ENCODE peak calls at places on chromosomes 7 and 10, in seven cellular contexts. X, P, L, R, M, F and G are unnamed samples.
A peak's percentile ranks its signal among the peaks of the same experiment; 100 is the strongest.

GRCh38 chr10:26621889-26622681 is 75.4 kb upstream of the PDSS1 start:
- DNase-seq in P (no peak), F (no peak), R (no peak), M (peak; percentile 80), X (no peak), L (peak; percentile 56), G (no peak)

GRCh38 chr10:90167174-90168064 is 466.0 kb downstream of the KIF20B start:
- DNase-seq in F (no peak), M (no peak), R (no peak), L (no peak), P (no peak), X (no peak), G (no peak)

GRCh38 chr10:14667748-14668147 is 106.9 kb downstream of the FAM107B start:
- DNase-seq in P (no peak), F (no peak), R (no peak), X (no peak), L (no peak), M (no peak), G (no peak)

GRCh38 chr10:50623299-50624153 is at the start of gene SGMS1:
- DNase-seq in M (peak; percentile 95), P (peak; percentile 68), X (peak; percentile 70), R (peak; percentile 73), F (peak; percentile 51), L (peak; percentile 97), G (peak; percentile 88)

GRCh38 chr10:129888784-129889616 is 75.1 kb downstream of the EBF3 start:
- DNase-seq in L (peak; percentile 89), P (peak; percentile 15), R (no peak), X (no peak), M (peak; percentile 95), F (peak; percentile 17), G (no peak)

GRCh38 chr10:112185959-112186358 is 2.4 kb upstream of the GPAM start:
- DNase-seq in L (no peak), R (no peak), F (no peak), X (no peak), M (no peak), P (no peak), G (no peak)

GRCh38 chr7:33650828-33651227 is 254.5 kb upstream of the BMPER start:
- DNase-seq in X (no peak), P (no peak), R (no peak), M (no peak), L (no peak), F (no peak), G (no peak)

GRCh38 chr7:20408467-20408826 is 77.7 kb downstream of the ITGB8 start:
- DNase-seq in F (no peak), P (no peak), R (no peak), X (no peak), M (no peak), L (no peak), G (no peak)

GRCh38 chr10:31242902-31243301 is 76.1 kb upstream of the ZEB1 start:
- DNase-seq in P (no peak), R (peak; percentile 80), M (no peak), L (peak; percentile 20), F (no peak), X (no peak), G (no peak)

GRCh38 chr7:1058311-1058710 is 14.0 kb downstream of the GPR146 start:
- DNase-seq in M (no peak), L (no peak), R (no peak), X (no peak), P (no peak), F (no peak), G (no peak)

GRCh38 chr10:97463363-97464132 is 17.6 kb downstream of the ZDHHC16 start:
- DNase-seq in F (no peak), L (peak; percentile 70), P (peak; percentile 17), R (peak; percentile 21), M (peak; percentile 82), X (no peak), G (no peak)

GRCh38 chr10:98956576-98957260 is 278.9 kb downstream of the HPSE2 start:
- DNase-seq in L (no peak), F (no peak), X (no peak), M (no peak), R (no peak), P (no peak), G (no peak)

GRCh38 chr7:148277042-148277660 is 313.4 kb upstream of the C7orf33 start:
- DNase-seq in R (no peak), L (no peak), M (no peak), P (no peak), F (no peak), X (no peak), G (no peak)

GRCh38 chr7:38318803-38319416 is 45.5 kb upstream of the TARP start:
- DNase-seq in P (no peak), F (no peak), L (peak; percentile 67), R (no peak), M (peak; percentile 79), X (no peak), G (no peak)

GRCh38 chr10:1360581-1361164 is 304.5 kb downstream of the WDR37 start:
- DNase-seq in R (no peak), L (no peak), M (peak; percentile 84), X (no peak), P (no peak), F (no peak), G (no peak)

GRCh38 chr10:26157734-26158133 is 58.8 kb upstream of the GAD2 start:
- DNase-seq in X (no peak), P (no peak), R (no peak), L (no peak), M (peak; percentile 15), F (no peak), G (no peak)

GRCh38 chr10:15715619-15716227 is 4.0 kb downstream of the ITGA8 start:
- DNase-seq in P (no peak), R (no peak), M (peak; percentile 40), L (peak; percentile 55), F (no peak), X (no peak), G (no peak)

GRCh38 chr10:34721201-34721840 is 93.8 kb downstream of the PARD3 start:
- DNase-seq in F (no peak), M (no peak), X (no peak), P (no peak), R (no peak), L (no peak), G (no peak)

GRCh38 chr10:90470971-90471370 is 386.9 kb downstream of the HTR7 start:
- DNase-seq in X (no peak), F (no peak), M (no peak), R (no peak), L (no peak), P (no peak), G (no peak)

GRCh38 chr10:82319046-82319445 is 444.1 kb downstream of the NRG3 start:
- DNase-seq in R (no peak), L (no peak), F (no peak), X (no peak), P (no peak), M (no peak), G (no peak)

GRCh38 chr10:43201545-43202131 is 63.4 kb downstream of the CSGALNACT2 start:
- DNase-seq in X (no peak), R (no peak), M (peak; percentile 46), F (no peak), P (no peak), L (peak; percentile 16), G (peak; percentile 64)

GRCh38 chr7:95589031-95589430 is 7.3 kb downstream of the PDK4 start:
- DNase-seq in X (no peak), M (no peak), F (no peak), P (no peak), L (no peak), R (no peak), G (no peak)

GRCh38 chr10:24992512-24993133 is 23.3 kb downstream of the ENKUR start:
- DNase-seq in P (no peak), M (no peak), L (no peak), X (no peak), R (no peak), F (no peak), G (no peak)

GRCh38 chr7:135601182-135601581 is 43.5 kb downstream of the NUP205 start:
- DNase-seq in P (no peak), R (no peak), L (no peak), M (no peak), X (no peak), F (no peak), G (no peak)

GRCh38 chr10:42769653-42770052 is 12.9 kb upstream of the BMS1 start:
- DNase-seq in X (no peak), F (no peak), L (peak; percentile 45), M (peak; percentile 50), P (no peak), R (no peak), G (no peak)

GRCh38 chr7:135768990-135769389 is 20.4 kb upstream of the FAM180A start:
- DNase-seq in F (no peak), R (no peak), L (no peak), M (no peak), P (no peak), X (no peak), G (no peak)

GRCh38 chr10:74418285-74418872 is 267.4 kb downstream of the ADK start:
- DNase-seq in M (peak; percentile 4), P (no peak), R (no peak), L (peak; percentile 45), X (no peak), F (no peak), G (no peak)